ENCODE peak calls at places on chromosome 5, in four cellular contexts. I is GM23338, S is brain microvascular endothelial cell, O is right lobe of liver. Q is an unnamed sample.

GRCh38 chr5:73122875-73123810 is 2.8 kb downstream of the TMEM171 start:
- DNase-seq in I (peak; percentile 66), S (peak; percentile 53), O (no peak), Q (peak; percentile 61)

GRCh38 chr5:122844916-122845252 is 529 bp upstream of the SNX24 start:
- DNase-seq in I (no peak), S (no peak), O (no peak), Q (no peak)

GRCh38 chr5:175444060-175444904 is at the start of gene DRD1:
- DNase-seq in I (peak; percentile 86), S (no peak), O (peak; percentile 54), Q (no peak)

GRCh38 chr5:179729727-179730126 is 2.9 kb upstream of the MAML1 start:
- DNase-seq in I (no peak), S (no peak), O (no peak), Q (no peak)

GRCh38 chr5:60447488-60447920 is 252.5 kb downstream of the DEPDC1B start:
- DNase-seq in I (no peak), S (no peak), O (no peak), Q (no peak)

GRCh38 chr5:150446583-150446982 is 3.0 kb downstream of the RPS14 start:
- DNase-seq in I (no peak), S (no peak), O (no peak), Q (no peak)

GRCh38 chr5:56202483-56202882 is 30.6 kb downstream of the ANKRD55 start:
- DNase-seq in I (no peak), S (no peak), O (no peak), Q (no peak)

GRCh38 chr5:127088226-127088625 is 14.9 kb upstream of the C5orf63 start:
- DNase-seq in I (no peak), S (peak; percentile 99), O (no peak), Q (peak; percentile 99)

GRCh38 chr5:40717281-40717680 is 37.6 kb downstream of the PTGER4 start:
- DNase-seq in I (no peak), S (no peak), O (no peak), Q (peak; percentile 46)

GRCh38 chr5:126888180-126888579 is 111.2 kb downstream of the LMNB1 start:
- DNase-seq in I (no peak), S (no peak), O (no peak), Q (no peak)

GRCh38 chr5:171484460-171484899 is 65.0 kb downstream of the FGF18 start:
- DNase-seq in I (peak; percentile 54), S (peak; percentile 6), O (no peak), Q (no peak)

GRCh38 chr5:134554319-134555222 is 29.1 kb downstream of the JADE2 start:
- DNase-seq in I (peak; percentile 33), S (peak; percentile 85), O (peak; percentile 78), Q (peak; percentile 58)

GRCh38 chr5:135190345-135191083 is 156.5 kb upstream of the PITX1 start:
- DNase-seq in I (peak; percentile 50), S (no peak), O (no peak), Q (no peak)

GRCh38 chr5:73199671-73200070 is 26.7 kb downstream of the TMEM174 start:
- DNase-seq in I (no peak), S (no peak), O (no peak), Q (no peak)

GRCh38 chr5:155834271-155834975 is 492.5 kb upstream of the SGCD start:
- DNase-seq in I (no peak), S (no peak), O (no peak), Q (no peak)

GRCh38 chr5:112902561-112902960 is 19.5 kb downstream of the REEP5 start:
- DNase-seq in I (no peak), S (no peak), O (no peak), Q (no peak)

GRCh38 chr5:10133830-10134229 is 115.9 kb downstream of the ATPSCKMT start:
- DNase-seq in I (peak; percentile 43), S (peak; percentile 32), O (no peak), Q (no peak)

GRCh38 chr5:62043289-62044274 is 262.4 kb upstream of the KIF2A start:
- DNase-seq in I (peak; percentile 82), S (no peak), O (no peak), Q (no peak)

GRCh38 chr5:11384441-11385250 is 519.6 kb downstream of the CTNND2 start:
- DNase-seq in I (peak; percentile 47), S (no peak), O (peak; percentile 19), Q (no peak)
- H3K4me3 ChIP-seq in I (peak overlapping the region; percentile 72), S (peak overlapping the region; percentile 37), O (peak overlapping the region; percentile 14), Q (peak overlapping the region; percentile 13)

GRCh38 chr5:121746763-121747162 is 104.9 kb upstream of the FTMT start:
- DNase-seq in I (no peak), S (no peak), O (no peak), Q (no peak)

GRCh38 chr5:121748690-121749089 is 103.0 kb upstream of the FTMT start:
- DNase-seq in I (no peak), S (no peak), O (no peak), Q (no peak)

GRCh38 chr5:121741156-121741555 is 110.5 kb upstream of the FTMT start:
- DNase-seq in I (no peak), S (no peak), O (no peak), Q (no peak)

GRCh38 chr5:121745407-121745806 is 106.3 kb upstream of the FTMT start:
- DNase-seq in I (no peak), S (no peak), O (no peak), Q (no peak)

DNA sequence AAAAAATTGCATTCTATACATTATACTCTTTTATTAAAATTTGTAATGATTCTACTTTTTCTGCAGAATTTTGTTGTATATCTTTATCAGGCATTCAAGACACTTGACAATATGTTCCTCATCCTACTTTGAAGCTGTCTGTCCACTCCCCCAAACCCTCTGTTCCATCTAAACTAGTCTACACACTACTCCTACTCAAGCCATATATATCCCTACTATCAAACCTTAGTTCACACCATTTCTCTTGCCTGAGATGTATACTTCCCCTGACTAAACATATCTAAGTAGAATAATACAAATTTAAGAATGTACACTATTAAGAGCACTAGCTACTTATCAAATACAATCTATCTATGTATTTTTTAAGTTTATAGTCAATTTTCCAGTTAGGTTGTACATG is 107.1 kb upstream of the FTMT start:
- DNase-seq in I (no peak), S (no peak), O (no peak), Q (no peak)
- H3K4me3 ChIP-seq in I (no peak overlapping the region), S (no peak overlapping the region), O (no peak overlapping the region), Q (no peak overlapping the region)

GRCh38 chr5:141355641-141356040 is 820 bp downstream of the PCDHGA4 start:
- DNase-seq in I (no peak), S (no peak), O (no peak), Q (no peak)
- H3K4me3 ChIP-seq in I (no peak overlapping the region), S (no peak overlapping the region), O (no peak overlapping the region), Q (peak overlapping the region; percentile 49)

DNA sequence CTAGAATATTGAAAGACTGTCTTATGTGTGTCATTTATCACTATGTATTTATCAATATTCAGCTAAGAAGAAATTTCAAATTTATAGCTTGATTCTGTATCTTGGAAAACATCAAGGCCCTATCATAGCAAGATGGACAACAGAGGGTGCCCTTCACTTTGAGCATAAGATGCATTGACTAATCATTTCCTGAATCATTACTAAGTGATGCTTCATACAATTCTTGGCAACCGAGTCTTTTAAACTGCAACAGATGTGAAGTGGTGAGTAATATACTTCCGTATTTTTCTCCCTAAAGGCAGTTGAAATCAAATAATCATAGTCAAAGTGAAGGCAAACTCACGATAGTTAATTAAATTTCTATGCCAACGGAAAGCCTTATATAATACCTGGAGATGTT is 318.6 kb upstream of the RGMB start:
- DNase-seq in I (no peak), S (peak; percentile 85), O (no peak), Q (peak; percentile 86)
- H3K4me3 ChIP-seq in I (no peak overlapping the region), S (no peak overlapping the region), O (no peak overlapping the region), Q (peak overlapping the region; percentile 9)

GRCh38 chr5:141557681-141558136 is 61.1 kb downstream of the DIAPH1 start:
- DNase-seq in I (peak; percentile 95), S (peak; percentile 96), O (peak; percentile 72), Q (peak; percentile 98)

GRCh38 chr5:141560141-141560540 is 58.7 kb downstream of the DIAPH1 start:
- DNase-seq in I (peak; percentile 38), S (no peak), O (no peak), Q (no peak)

GRCh38 chr5:141560725-141561483 is 57.9 kb downstream of the DIAPH1 start:
- DNase-seq in I (peak; percentile 98), S (peak; percentile 97), O (peak; percentile 63), Q (peak; percentile 97)

GRCh38 chr5:141559481-141559880 is 59.3 kb downstream of the DIAPH1 start:
- DNase-seq in I (no peak), S (peak; percentile 56), O (no peak), Q (peak; percentile 57)

DNA sequence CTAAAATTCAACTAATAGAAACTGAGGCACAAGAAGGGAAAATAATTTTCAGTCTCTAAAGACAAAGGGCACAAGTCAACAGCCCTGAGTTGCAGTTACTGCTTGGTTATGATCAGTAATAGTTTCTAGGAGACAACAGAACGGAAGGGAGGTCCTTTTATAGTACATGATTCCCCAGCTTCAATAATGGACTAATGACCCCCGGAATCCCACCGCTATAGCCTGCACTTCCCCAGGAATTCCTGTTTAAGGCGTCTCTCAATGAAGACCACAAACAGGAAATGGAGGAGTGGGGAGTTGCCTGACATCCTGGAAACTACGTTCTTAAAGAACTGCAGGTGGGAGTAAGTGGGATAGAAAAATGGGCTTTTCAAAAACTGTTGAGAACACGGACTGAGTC is 60.6 kb downstream of the DIAPH1 start:
- DNase-seq in I (peak; percentile 48), S (no peak), O (no peak), Q (no peak)
- H3K4me3 ChIP-seq in I (peak overlapping the region; percentile 2), S (no peak overlapping the region), O (no peak overlapping the region), Q (no peak overlapping the region)

GRCh38 chr5:44388504-44389409 is 463 bp downstream of the FGF10 start:
- DNase-seq in I (peak; percentile 45), S (no peak), O (peak; percentile 18), Q (no peak)

GRCh38 chr5:44387911-44388310 is 1.3 kb downstream of the FGF10 start:
- DNase-seq in I (peak; percentile 51), S (no peak), O (no peak), Q (no peak)

GRCh38 chr5:44389410-44389879 is at the start of gene FGF10:
- DNase-seq in I (peak; percentile 85), S (no peak), O (peak; percentile 25), Q (no peak)

GRCh38 chr5:44387391-44387790 is 1.8 kb downstream of the FGF10 start:
- DNase-seq in I (peak; percentile 15), S (no peak), O (no peak), Q (no peak)

DNA sequence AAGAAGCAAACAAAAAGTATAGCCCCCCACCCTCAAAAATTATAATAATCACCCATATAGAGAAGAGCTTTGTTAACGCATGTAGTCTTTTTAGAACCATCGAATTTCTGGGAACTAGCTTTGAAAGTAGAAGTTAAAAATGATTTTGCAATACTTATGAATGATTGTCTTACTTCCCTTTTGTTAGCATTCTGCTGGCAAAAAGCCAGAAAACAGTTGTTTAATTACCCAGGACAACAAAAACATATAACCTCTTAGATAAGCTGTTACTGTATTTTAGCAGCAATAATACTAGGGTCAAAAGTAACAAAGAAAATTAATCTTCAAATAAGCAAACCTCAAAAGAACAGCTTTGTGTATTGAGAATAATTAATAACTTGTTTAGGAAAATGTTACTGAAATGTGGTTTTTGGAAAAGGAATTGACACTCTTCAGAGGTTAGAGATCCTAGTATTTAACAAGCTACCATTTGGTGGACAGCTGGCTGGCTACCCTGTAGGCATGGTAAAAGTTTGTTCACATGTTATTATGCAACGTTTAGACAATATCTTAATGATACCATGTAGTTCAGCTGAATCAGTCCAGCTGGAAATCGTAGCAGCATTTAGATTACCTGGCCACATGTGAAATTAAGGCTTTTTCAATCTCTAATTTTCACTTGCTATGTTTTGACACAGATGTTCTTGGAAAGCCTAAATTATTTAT is 3.8 kb downstream of the FGF10 start:
- DNase-seq in I (no peak), S (no peak), O (no peak), Q (no peak)
- H3K4me3 ChIP-seq in I (no peak overlapping the region), S (no peak overlapping the region), O (no peak overlapping the region), Q (no peak overlapping the region)

Q was measured in skeletal muscle cell.